ENCODE peak calls at places on chromosomes 13 and 19, in seven cellular contexts. One of them, this sample, is unnamed.
A peak's percentile ranks its signal among the peaks of the same experiment; 100 is the strongest.

GRCh38 chr19:46471778-46472543 is 598 bp upstream of the PNMA8A start:
- DNase-seq in AG09309: no peak
- DNase-seq in endothelial cell: no peak
- DNase-seq in astrocyte of the cerebellum: no peak
- DNase-seq in cardiac fibroblast: no peak
- DNase-seq in right lobe of liver: no peak
- DNase-seq in WTC11: no peak
- DNase-seq in this sample: no peak

GRCh38 chr19:47545061-47545948 is 27.6 kb downstream of the ZNF541 start:
- DNase-seq in AG09309: no peak
- DNase-seq in endothelial cell: no peak
- DNase-seq in astrocyte of the cerebellum: no peak
- DNase-seq in cardiac fibroblast: no peak
- DNase-seq in right lobe of liver: no peak
- DNase-seq in WTC11: peak; percentile 38
- DNase-seq in this sample: no peak

GRCh38 chr13:48500652-48501197 is 32.2 kb downstream of the RCBTB2 start:
- DNase-seq in AG09309: peak; percentile 85
- DNase-seq in endothelial cell: no peak
- DNase-seq in astrocyte of the cerebellum: peak; percentile 53
- DNase-seq in cardiac fibroblast: peak; percentile 85
- DNase-seq in right lobe of liver: no peak
- DNase-seq in WTC11: no peak
- DNase-seq in this sample: peak; percentile 83

GRCh38 chr19:31444931-31445330 is 95.7 kb upstream of the TSHZ3 start:
- DNase-seq in AG09309: no peak
- DNase-seq in endothelial cell: no peak
- DNase-seq in astrocyte of the cerebellum: no peak
- DNase-seq in cardiac fibroblast: peak; percentile 25
- DNase-seq in right lobe of liver: no peak
- DNase-seq in WTC11: no peak
- DNase-seq in this sample: no peak

GRCh38 chr13:41411536-41411935 is 45.8 kb upstream of the RGCC start:
- DNase-seq in AG09309: peak; percentile 46
- DNase-seq in endothelial cell: peak; percentile 19
- DNase-seq in astrocyte of the cerebellum: peak; percentile 61
- DNase-seq in cardiac fibroblast: peak; percentile 80
- DNase-seq in right lobe of liver: no peak
- DNase-seq in WTC11: peak; percentile 35
- DNase-seq in this sample: peak; percentile 44

GRCh38 chr19:15108145-15108844 is 1.1 kb downstream of the SYDE1 start:
- DNase-seq in AG09309: no peak
- DNase-seq in endothelial cell: no peak
- DNase-seq in astrocyte of the cerebellum: no peak
- DNase-seq in cardiac fibroblast: no peak
- DNase-seq in right lobe of liver: no peak
- DNase-seq in WTC11: no peak
- DNase-seq in this sample: no peak

GRCh38 chr13:72774019-72774418 is 7.7 kb downstream of the DIS3 start:
- DNase-seq in AG09309: peak; percentile 7
- DNase-seq in endothelial cell: no peak
- DNase-seq in astrocyte of the cerebellum: no peak
- DNase-seq in cardiac fibroblast: peak; percentile 35
- DNase-seq in right lobe of liver: no peak
- DNase-seq in WTC11: no peak
- DNase-seq in this sample: no peak

GRCh38 chr13:75724742-75725504 is 88.8 kb downstream of the LMO7 start:
- DNase-seq in AG09309: no peak
- DNase-seq in endothelial cell: no peak
- DNase-seq in astrocyte of the cerebellum: no peak
- DNase-seq in cardiac fibroblast: no peak
- DNase-seq in right lobe of liver: no peak
- DNase-seq in WTC11: no peak
- DNase-seq in this sample: no peak

GRCh38 chr19:54425382-54425723 is 10.1 kb downstream of the TTYH1 start:
- DNase-seq in AG09309: no peak
- DNase-seq in endothelial cell: no peak
- DNase-seq in astrocyte of the cerebellum: no peak
- DNase-seq in cardiac fibroblast: no peak
- DNase-seq in right lobe of liver: no peak
- DNase-seq in WTC11: no peak
- DNase-seq in this sample: no peak

GRCh38 chr19:7676376-7676775 is 514 bp upstream of the MCEMP1 start:
- DNase-seq in AG09309: no peak
- DNase-seq in endothelial cell: no peak
- DNase-seq in astrocyte of the cerebellum: no peak
- DNase-seq in cardiac fibroblast: no peak
- DNase-seq in right lobe of liver: no peak
- DNase-seq in WTC11: no peak
- DNase-seq in this sample: no peak

GRCh38 chr13:32206097-32206740 is 108.9 kb downstream of the ZAR1L start:
- DNase-seq in AG09309: no peak
- DNase-seq in endothelial cell: no peak
- DNase-seq in astrocyte of the cerebellum: no peak
- DNase-seq in cardiac fibroblast: peak; percentile 18
- DNase-seq in right lobe of liver: no peak
- DNase-seq in WTC11: no peak
- DNase-seq in this sample: no peak

GRCh38 chr13:41523396-41523795 is 66.0 kb downstream of the RGCC start:
- DNase-seq in AG09309: no peak
- DNase-seq in endothelial cell: no peak
- DNase-seq in astrocyte of the cerebellum: no peak
- DNase-seq in cardiac fibroblast: no peak
- DNase-seq in right lobe of liver: no peak
- DNase-seq in WTC11: no peak
- DNase-seq in this sample: no peak

GRCh38 chr19:2634228-2634951 is 68.1 kb downstream of the GNG7 start:
- DNase-seq in AG09309: no peak
- DNase-seq in endothelial cell: no peak
- DNase-seq in astrocyte of the cerebellum: no peak
- DNase-seq in cardiac fibroblast: peak; percentile 86
- DNase-seq in right lobe of liver: peak; percentile 90
- DNase-seq in WTC11: no peak
- DNase-seq in this sample: no peak

GRCh38 chr19:14830702-14831101 is 4.3 kb downstream of the OR7A5 start:
- DNase-seq in AG09309: no peak
- DNase-seq in endothelial cell: no peak
- DNase-seq in astrocyte of the cerebellum: no peak
- DNase-seq in cardiac fibroblast: no peak
- DNase-seq in right lobe of liver: no peak
- DNase-seq in WTC11: no peak
- DNase-seq in this sample: no peak

GRCh38 chr19:36142496-36142895 is 2.6 kb downstream of the CAPNS1 start:
- DNase-seq in AG09309: no peak
- DNase-seq in endothelial cell: no peak
- DNase-seq in astrocyte of the cerebellum: no peak
- DNase-seq in cardiac fibroblast: no peak
- DNase-seq in right lobe of liver: no peak
- DNase-seq in WTC11: no peak
- DNase-seq in this sample: no peak

GRCh38 chr19:49434907-49435577 is 6.3 kb downstream of the SLC17A7 start:
- DNase-seq in AG09309: no peak
- DNase-seq in endothelial cell: no peak
- DNase-seq in astrocyte of the cerebellum: no peak
- DNase-seq in cardiac fibroblast: no peak
- DNase-seq in right lobe of liver: no peak
- DNase-seq in WTC11: no peak
- DNase-seq in this sample: no peak

GRCh38 chr13:38759390-38759789 is 72.5 kb downstream of the FREM2 start:
- DNase-seq in AG09309: no peak
- DNase-seq in endothelial cell: no peak
- DNase-seq in astrocyte of the cerebellum: no peak
- DNase-seq in cardiac fibroblast: no peak
- DNase-seq in right lobe of liver: no peak
- DNase-seq in WTC11: no peak
- DNase-seq in this sample: no peak

GRCh38 chr13:38767506-38768265 is 80.8 kb downstream of the FREM2 start:
- DNase-seq in AG09309: no peak
- DNase-seq in endothelial cell: no peak
- DNase-seq in astrocyte of the cerebellum: no peak
- DNase-seq in cardiac fibroblast: no peak
- DNase-seq in right lobe of liver: no peak
- DNase-seq in WTC11: no peak
- DNase-seq in this sample: no peak

GRCh38 chr13:38766799-38767198 is 79.9 kb downstream of the FREM2 start:
- DNase-seq in AG09309: no peak
- DNase-seq in endothelial cell: no peak
- DNase-seq in astrocyte of the cerebellum: no peak
- DNase-seq in cardiac fibroblast: no peak
- DNase-seq in right lobe of liver: no peak
- DNase-seq in WTC11: no peak
- DNase-seq in this sample: no peak

GRCh38 chr13:38758278-38758677 is 71.4 kb downstream of the FREM2 start:
- DNase-seq in AG09309: no peak
- DNase-seq in endothelial cell: no peak
- DNase-seq in astrocyte of the cerebellum: no peak
- DNase-seq in cardiac fibroblast: no peak
- DNase-seq in right lobe of liver: no peak
- DNase-seq in WTC11: no peak
- DNase-seq in this sample: no peak

DNA sequence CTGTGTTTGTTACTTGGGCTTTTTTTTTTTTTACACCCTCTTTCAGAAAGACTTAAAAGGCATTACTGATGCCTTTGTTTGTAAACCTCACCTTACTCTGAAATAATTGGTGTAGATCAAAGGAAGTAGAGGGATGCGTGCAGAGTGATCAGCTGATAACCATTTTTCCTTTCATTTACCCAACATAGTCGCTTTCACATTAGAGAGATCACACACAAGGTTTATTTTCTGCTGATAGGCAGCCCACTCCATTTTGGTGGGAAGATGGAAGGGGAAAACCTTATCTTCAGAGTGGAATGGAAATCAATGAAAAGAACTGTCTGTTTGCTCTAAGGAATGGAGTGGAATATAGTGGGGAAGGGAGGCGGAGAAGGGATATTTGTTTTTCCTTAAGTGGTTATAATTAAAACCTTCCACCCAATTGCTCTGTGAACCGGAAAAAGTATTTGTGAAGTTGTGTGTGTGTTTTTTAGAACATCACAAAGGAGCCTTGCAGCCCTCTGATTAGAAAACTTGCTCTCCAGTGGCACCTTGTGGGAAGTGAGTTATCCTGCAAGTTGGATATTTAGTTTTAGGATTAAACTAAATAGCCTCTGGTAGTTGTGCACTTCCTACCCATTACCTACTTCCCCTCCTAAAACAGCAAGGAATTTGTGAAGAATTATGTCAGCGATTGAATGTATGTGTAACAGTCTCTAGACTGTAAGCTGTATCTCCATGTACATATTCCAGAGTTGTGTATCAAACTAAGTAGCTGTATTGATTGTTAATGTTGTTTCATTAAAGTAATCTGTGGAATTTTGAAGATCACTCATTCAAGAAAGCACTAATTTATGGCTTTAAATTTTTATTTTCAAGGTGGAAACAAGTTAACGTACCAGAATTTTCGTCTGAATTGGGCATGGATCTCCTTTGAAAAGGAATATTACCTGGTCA is 76.8 kb downstream of the FREM2 start:
- DNase-seq in AG09309: no peak
- DNase-seq in endothelial cell: peak; percentile 39
- DNase-seq in astrocyte of the cerebellum: peak; percentile 24
- DNase-seq in cardiac fibroblast: peak; percentile 58
- DNase-seq in right lobe of liver: peak; percentile 46
- DNase-seq in WTC11: peak; percentile 22
- DNase-seq in this sample: peak; percentile 4
- TF ChIP-seq CTCF in AG09309: peak; percentile 47
- TF ChIP-seq CTCF in endothelial cell: peak; percentile 40
- TF ChIP-seq CTCF in astrocyte of the cerebellum: peak; percentile 75
- TF ChIP-seq CTCF in cardiac fibroblast: peak; percentile 57
- TF ChIP-seq CTCF in right lobe of liver: peak; percentile 42
- TF ChIP-seq CTCF in WTC11: no peak
- TF ChIP-seq CTCF in this sample: peak; percentile 55

DNA sequence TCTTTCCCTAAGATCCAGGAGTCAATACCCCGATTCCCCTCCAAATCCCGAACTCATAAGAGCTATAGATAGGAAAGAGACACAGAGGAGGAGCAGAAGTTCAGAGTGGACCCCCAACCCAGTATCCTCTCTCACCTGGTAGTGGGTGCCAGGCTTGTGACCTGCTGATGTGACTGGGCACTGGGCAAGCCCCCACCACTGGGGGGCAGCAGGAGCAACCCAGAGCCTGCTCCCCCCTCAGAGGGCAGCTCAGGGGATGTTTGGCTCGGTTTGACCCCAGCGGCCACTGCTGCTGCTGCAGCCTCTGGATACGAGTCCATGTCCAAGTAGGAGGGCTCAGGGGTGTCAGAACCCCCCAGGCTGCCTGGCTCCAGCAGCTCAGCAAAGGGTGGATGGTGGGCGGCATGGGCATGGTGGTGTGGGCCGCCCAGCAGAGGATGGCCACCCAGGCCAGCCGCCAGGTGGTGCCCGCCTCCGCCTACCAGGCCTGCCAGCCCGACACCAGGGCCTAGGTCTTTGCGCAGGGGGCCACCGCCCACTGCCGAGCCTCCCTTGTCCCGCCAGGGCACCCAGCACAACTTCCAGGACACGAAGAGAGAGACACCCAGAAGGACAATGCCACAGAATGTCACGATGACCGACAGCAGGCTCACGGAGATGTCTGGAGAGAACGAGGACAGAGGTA is 7.4 kb downstream of the SYT3 start:
- DNase-seq in AG09309: no peak
- DNase-seq in endothelial cell: no peak
- DNase-seq in astrocyte of the cerebellum: no peak
- DNase-seq in cardiac fibroblast: no peak
- DNase-seq in right lobe of liver: no peak
- DNase-seq in WTC11: no peak
- DNase-seq in this sample: no peak
- TF ChIP-seq CTCF in AG09309: no peak
- TF ChIP-seq CTCF in endothelial cell: no peak
- TF ChIP-seq CTCF in astrocyte of the cerebellum: no peak
- TF ChIP-seq CTCF in cardiac fibroblast: peak; percentile 2
- TF ChIP-seq CTCF in right lobe of liver: no peak
- TF ChIP-seq CTCF in WTC11: no peak
- TF ChIP-seq CTCF in this sample: no peak

GRCh38 chr19:52592301-52592700 is 22.2 kb downstream of the ZNF701 start:
- DNase-seq in AG09309: no peak
- DNase-seq in endothelial cell: no peak
- DNase-seq in astrocyte of the cerebellum: no peak
- DNase-seq in cardiac fibroblast: no peak
- DNase-seq in right lobe of liver: no peak
- DNase-seq in WTC11: peak; percentile 18
- DNase-seq in this sample: no peak

GRCh38 chr19:52585101-52585500 is 15.0 kb downstream of the ZNF701 start:
- DNase-seq in AG09309: no peak
- DNase-seq in endothelial cell: no peak
- DNase-seq in astrocyte of the cerebellum: no peak
- DNase-seq in cardiac fibroblast: no peak
- DNase-seq in right lobe of liver: no peak
- DNase-seq in WTC11: peak; percentile 23
- DNase-seq in this sample: no peak

GRCh38 chr19:52585604-52586003 is 15.5 kb downstream of the ZNF701 start:
- DNase-seq in AG09309: no peak
- DNase-seq in endothelial cell: no peak
- DNase-seq in astrocyte of the cerebellum: no peak
- DNase-seq in cardiac fibroblast: no peak
- DNase-seq in right lobe of liver: no peak
- DNase-seq in WTC11: no peak
- DNase-seq in this sample: no peak

GRCh38 chr19:52590728-52591127 is 20.6 kb downstream of the ZNF701 start:
- DNase-seq in AG09309: no peak
- DNase-seq in endothelial cell: no peak
- DNase-seq in astrocyte of the cerebellum: no peak
- DNase-seq in cardiac fibroblast: no peak
- DNase-seq in right lobe of liver: no peak
- DNase-seq in WTC11: peak; percentile 52
- DNase-seq in this sample: no peak
- TF ChIP-seq CTCF in AG09309: no peak
- TF ChIP-seq CTCF in endothelial cell: no peak
- TF ChIP-seq CTCF in astrocyte of the cerebellum: no peak
- TF ChIP-seq CTCF in cardiac fibroblast: no peak
- TF ChIP-seq CTCF in right lobe of liver: no peak
- TF ChIP-seq CTCF in WTC11: no peak
- TF ChIP-seq CTCF in this sample: no peak

GRCh38 chr19:18895038-18895827 is 725 bp downstream of the CERS1 start:
- DNase-seq in AG09309: no peak
- DNase-seq in endothelial cell: peak; percentile 77
- DNase-seq in astrocyte of the cerebellum: no peak
- DNase-seq in cardiac fibroblast: peak; percentile 33
- DNase-seq in right lobe of liver: no peak
- DNase-seq in WTC11: peak; percentile 78
- DNase-seq in this sample: no peak
- TF ChIP-seq CTCF in AG09309: peak; percentile 53
- TF ChIP-seq CTCF in endothelial cell: peak; percentile 48
- TF ChIP-seq CTCF in astrocyte of the cerebellum: peak; percentile 35
- TF ChIP-seq CTCF in cardiac fibroblast: peak; percentile 36
- TF ChIP-seq CTCF in right lobe of liver: peak; percentile 18
- TF ChIP-seq CTCF in WTC11: peak; percentile 15
- TF ChIP-seq CTCF in this sample: peak; percentile 42